ENCODE peak calls at places on chromosome 16, in seven cellular contexts. O is cardiac muscle cell, D is esophagus squamous epithelium, B is tibial nerve, Z is heart left ventricle, V is IMR-90, N is OCI-LY7. T is an unnamed sample.

GRCh38 chr16:88727871-88728270 is 21.6 kb downstream of the CTU2 start:
- DNase-seq in O (peak; percentile 65), D (no peak), B (no peak), Z (no peak), V (no peak), N (no peak), T (no peak)

GRCh38 chr16:2966043-2966802 is 2.1 kb downstream of the KREMEN2 start:
- DNase-seq in O (no peak), D (no peak), B (no peak), Z (peak; percentile 56), V (no peak), N (no peak), T (no peak)

GRCh38 chr16:51383909-51384308 is 232.8 kb upstream of the SALL1 start:
- DNase-seq in O (no peak), D (no peak), B (no peak), Z (no peak), V (no peak), N (no peak), T (no peak)

GRCh38 chr16:86227801-86228200 is 282.5 kb upstream of the FOXF1 start:
- DNase-seq in O (no peak), D (no peak), B (no peak), Z (no peak), V (peak; percentile 32), N (no peak), T (no peak)

GRCh38 chr16:82924075-82924854 is 297.5 kb downstream of the CDH13 start:
- DNase-seq in O (peak; percentile 40), D (no peak), B (no peak), Z (no peak), V (no peak), N (no peak), T (no peak)

GRCh38 chr16:11143741-11144035 is 112.3 kb downstream of the SOCS1 start:
- DNase-seq in O (no peak), D (no peak), B (no peak), Z (no peak), V (no peak), N (no peak), T (no peak)

GRCh38 chr16:71882505-71883192 is 1.3 kb downstream of the ZNF821 start:
- DNase-seq in O (peak; percentile 82), D (no peak), B (peak; percentile 52), Z (no peak), V (peak; percentile 75), N (peak; percentile 90), T (peak; percentile 74)

GRCh38 chr16:5977329-5977728 is 879.7 kb upstream of the EEF2KMT start:
- DNase-seq in O (no peak), D (no peak), B (no peak), Z (no peak), V (no peak), N (no peak), T (no peak)

GRCh38 chr16:83953796-83954576 is 946 bp downstream of the OSGIN1 start:
- DNase-seq in O (peak; percentile 34), D (no peak), B (no peak), Z (no peak), V (peak; percentile 32), N (peak; percentile 49), T (no peak)

GRCh38 chr16:12057276-12057675 is 80.7 kb downstream of the SNX29 start:
- DNase-seq in O (no peak), D (no peak), B (no peak), Z (no peak), V (peak; percentile 70), N (no peak), T (no peak)

GRCh38 chr16:10729649-10730048 is 14.0 kb upstream of the NUBP1 start:
- DNase-seq in O (no peak), D (no peak), B (no peak), Z (no peak), V (peak; percentile 38), N (no peak), T (no peak)

GRCh38 chr16:11145173-11145820 is 110.7 kb downstream of the SOCS1 start:
- DNase-seq in O (no peak), D (no peak), B (no peak), Z (no peak), V (peak; percentile 54), N (no peak), T (no peak)

GRCh38 chr16:50449800-50450199 is 81.0 kb upstream of the BRD7 start:
- DNase-seq in O (peak; percentile 88), D (no peak), B (no peak), Z (no peak), V (no peak), N (no peak), T (no peak)

DNA sequence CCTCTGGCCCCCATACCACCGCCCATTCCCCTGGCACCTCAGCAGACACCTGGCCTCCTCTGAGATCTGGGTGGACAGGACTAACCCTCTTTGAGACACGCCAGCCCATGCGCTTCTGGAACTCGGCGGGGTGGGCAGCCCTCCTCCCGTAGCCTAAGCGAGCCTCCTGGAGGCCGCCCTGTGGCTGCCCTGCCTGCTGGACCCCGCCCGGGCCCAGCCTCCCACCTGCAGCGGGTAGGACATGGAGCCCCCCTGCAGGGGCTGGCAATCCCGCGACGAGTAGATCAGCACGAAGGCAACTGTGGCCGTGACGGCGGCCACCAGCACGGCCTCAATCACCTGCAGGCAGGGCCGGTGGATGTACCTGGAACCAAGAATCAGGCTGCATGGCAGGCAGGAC is 8.2 kb upstream of the CCDC154 start:
- DNase-seq in O (no peak), D (no peak), B (no peak), Z (no peak), V (no peak), N (no peak), T (no peak)
- TF ChIP-seq CTCF in O (no peak), D (no peak), B (no peak), Z (no peak), V (no peak), N (no peak), T (no peak)

GRCh38 chr16:21599994-21600773 is 807 bp downstream of the METTL9 start:
- DNase-seq in O (peak; percentile 57), D (no peak), B (no peak), Z (no peak), V (peak; percentile 46), N (peak; percentile 69), T (no peak)

GRCh38 chr16:21599158-21599993 is at the start of gene METTL9:
- DNase-seq in O (peak; percentile 97), D (peak; percentile 79), B (peak; percentile 90), Z (peak; percentile 97), V (peak; percentile 93), N (peak; percentile 97), T (peak; percentile 95)

GRCh38 chr16:21608647-21609328 is 9.4 kb downstream of the METTL9 start:
- DNase-seq in O (no peak), D (no peak), B (no peak), Z (no peak), V (no peak), N (no peak), T (no peak)

GRCh38 chr16:21602785-21603184 is 3.4 kb downstream of the METTL9 start:
- DNase-seq in O (no peak), D (no peak), B (no peak), Z (no peak), V (no peak), N (no peak), T (no peak)

DNA sequence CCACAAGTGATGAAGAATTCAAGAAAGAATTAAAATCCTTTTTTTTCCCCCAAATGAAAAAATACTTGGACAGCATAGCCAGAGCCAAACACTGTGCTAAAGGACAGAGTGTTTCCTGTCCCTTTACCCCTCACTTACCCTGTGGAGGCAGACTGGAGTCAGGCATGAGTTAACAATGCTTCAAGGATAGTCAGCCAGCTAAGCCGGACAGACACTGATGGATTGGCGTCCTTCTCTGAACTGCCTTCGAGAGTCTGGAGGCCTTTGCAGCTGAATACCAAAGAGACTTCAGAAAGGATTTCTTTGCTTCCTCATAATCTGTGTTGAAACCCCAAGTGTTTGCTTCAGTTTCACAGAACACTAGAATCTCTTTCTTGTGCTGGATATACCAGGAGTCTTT is 4.5 kb downstream of the METTL9 start:
- DNase-seq in O (peak; percentile 36), D (no peak), B (no peak), Z (no peak), V (peak; percentile 54), N (no peak), T (no peak)
- H3K27ac ChIP-seq in O (no peak overlapping the region), D (no peak overlapping the region), B (no peak overlapping the region), Z (no peak overlapping the region), V (no peak overlapping the region), N (no peak overlapping the region), T (no peak overlapping the region)

GRCh38 chr16:75323198-75323597 is 71.8 kb upstream of the BCAR1 start:
- DNase-seq in O (no peak), D (no peak), B (no peak), Z (no peak), V (no peak), N (no peak), T (no peak)

GRCh38 chr16:75319513-75320401 is 68.3 kb upstream of the BCAR1 start:
- DNase-seq in O (no peak), D (no peak), B (no peak), Z (no peak), V (peak; percentile 92), N (peak; percentile 42), T (no peak)

GRCh38 chr16:75322706-75323105 is 71.3 kb upstream of the BCAR1 start:
- DNase-seq in O (no peak), D (no peak), B (no peak), Z (no peak), V (peak; percentile 64), N (no peak), T (no peak)

GRCh38 chr16:75318737-75319136 is 67.3 kb upstream of the BCAR1 start:
- DNase-seq in O (no peak), D (no peak), B (no peak), Z (no peak), V (no peak), N (no peak), T (no peak)

DNA sequence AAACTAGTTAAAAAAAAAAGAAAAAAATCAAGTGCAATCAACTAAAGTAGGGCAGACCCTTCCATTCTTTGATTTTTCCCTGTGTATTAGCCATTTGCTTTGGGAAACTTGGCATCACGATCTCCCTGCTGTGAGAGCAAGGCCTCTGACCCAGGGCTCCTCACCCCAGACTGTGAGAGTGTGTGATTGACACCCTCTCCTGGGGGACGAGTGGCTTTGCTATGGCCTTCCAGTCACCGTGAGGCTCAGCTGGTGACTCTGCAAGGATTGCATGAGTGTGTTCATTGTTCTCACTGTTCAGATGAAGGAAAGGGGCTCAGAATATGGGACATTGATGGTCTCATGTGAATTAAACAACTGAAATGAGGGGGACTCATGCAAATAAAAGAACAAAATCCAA is 69.0 kb upstream of the BCAR1 start:
- DNase-seq in O (peak; percentile 71), D (no peak), B (no peak), Z (no peak), V (no peak), N (peak; percentile 16), T (no peak)
- TF ChIP-seq CTCF in O (no peak), D (no peak), B (no peak), Z (no peak), V (no peak), N (no peak), T (no peak)

DNA sequence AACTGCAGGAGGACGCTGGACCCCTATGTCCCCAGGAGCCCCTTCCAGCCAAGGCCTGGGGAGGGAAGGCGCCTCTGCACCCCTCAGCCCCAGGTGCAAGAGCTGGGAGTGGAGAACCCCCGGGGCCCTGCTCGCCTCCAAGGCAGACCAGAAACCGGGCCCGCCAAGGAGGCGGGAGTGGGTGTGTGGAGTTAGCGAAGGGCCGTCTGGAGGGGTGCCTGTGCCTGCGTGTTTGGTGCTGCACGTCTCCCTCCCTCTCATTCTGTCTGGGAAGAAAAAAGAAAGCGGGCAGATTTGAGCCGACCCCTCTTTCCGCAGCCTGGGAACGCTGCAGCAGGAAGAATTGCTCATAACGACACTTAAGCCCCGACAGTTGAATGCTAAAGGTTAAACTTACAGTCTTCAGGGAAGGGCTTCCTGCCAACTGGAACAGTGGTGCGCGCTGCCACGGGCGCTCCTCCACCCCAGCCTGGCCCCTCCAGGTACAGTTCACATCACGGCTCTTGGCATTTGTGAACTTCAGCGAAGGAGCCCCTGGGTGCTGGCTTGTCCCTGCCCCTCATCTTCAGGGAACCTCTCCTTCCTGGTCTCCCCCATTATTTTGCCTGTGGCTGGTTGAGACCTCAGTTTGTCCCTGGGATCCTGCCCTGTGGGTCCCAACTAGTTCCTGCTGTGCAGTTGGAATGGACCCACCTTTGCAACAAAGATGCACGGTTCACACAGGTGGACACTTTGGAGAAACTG is 19.2 kb upstream of the ZFHX3 start:
- DNase-seq in O (no peak), D (no peak), B (no peak), Z (peak; percentile 62), V (peak; percentile 75), N (no peak), T (no peak)
- H3K27ac ChIP-seq in O (no peak overlapping the region), D (no peak overlapping the region), B (peak overlapping the region; percentile 24), Z (peak overlapping the region; percentile 90), V (peak overlapping the region; percentile 13), N (no peak overlapping the region), T (no peak overlapping the region)

T was measured in CD4-positive, alpha-beta T cell.